ENCODE peak calls at places on chromosomes 3 and 15, in four cellular contexts. One of them, this sample, is unnamed.
A peak's percentile ranks its signal among the peaks of the same experiment; 100 is the strongest.

GRCh38 chr15:52518487-52518886 is 10.2 kb downstream of the MYO5A start:
- DNase-seq in NAMALWA: no peak
- DNase-seq in CD8-positive, alpha-beta T cell: no peak
- DNase-seq in fibroblast of lung: no peak
- DNase-seq in this sample: no peak

GRCh38 chr15:59160880-59161593 is 45.6 kb upstream of the LDHAL6B start:
- DNase-seq in fibroblast of lung: peak; percentile 44
- DNase-seq in CD8-positive, alpha-beta T cell: no peak
- DNase-seq in NAMALWA: peak; percentile 71
- DNase-seq in this sample: no peak

GRCh38 chr15:43099105-43099845 is 6.6 kb downstream of the UBR1 start:
- DNase-seq in NAMALWA: no peak
- DNase-seq in fibroblast of lung: no peak
- DNase-seq in CD8-positive, alpha-beta T cell: no peak
- DNase-seq in this sample: no peak

GRCh38 chr3:16801223-16801622 is 83.5 kb upstream of the PLCL2 start:
- DNase-seq in fibroblast of lung: no peak
- DNase-seq in NAMALWA: peak; percentile 81
- DNase-seq in CD8-positive, alpha-beta T cell: no peak
- DNase-seq in this sample: peak; percentile 9

GRCh38 chr3:109155828-109156227 is 19.3 kb downstream of the C3orf85 start:
- DNase-seq in NAMALWA: no peak
- DNase-seq in fibroblast of lung: no peak
- DNase-seq in CD8-positive, alpha-beta T cell: no peak
- DNase-seq in this sample: no peak

GRCh38 chr15:49627407-49627877 is 6.6 kb downstream of the DTWD1 start:
- DNase-seq in CD8-positive, alpha-beta T cell: no peak
- DNase-seq in NAMALWA: no peak
- DNase-seq in fibroblast of lung: peak; percentile 63
- DNase-seq in this sample: peak; percentile 89

GRCh38 chr15:29455055-29455454 is 185.4 kb upstream of the NSMCE3 start:
- DNase-seq in NAMALWA: no peak
- DNase-seq in CD8-positive, alpha-beta T cell: no peak
- DNase-seq in fibroblast of lung: no peak
- DNase-seq in this sample: no peak

GRCh38 chr15:81394609-81395008 is 20.6 kb upstream of the TMC3 start:
- DNase-seq in NAMALWA: no peak
- DNase-seq in CD8-positive, alpha-beta T cell: no peak
- DNase-seq in fibroblast of lung: no peak
- DNase-seq in this sample: no peak

GRCh38 chr3:10263549-10264363 is 15.5 kb downstream of the TATDN2 start:
- DNase-seq in fibroblast of lung: peak; percentile 46
- DNase-seq in CD8-positive, alpha-beta T cell: peak; percentile 74
- DNase-seq in NAMALWA: peak; percentile 65
- DNase-seq in this sample: no peak

GRCh38 chr15:94610069-94610863 is 378.9 kb downstream of the MCTP2 start:
- DNase-seq in NAMALWA: no peak
- DNase-seq in CD8-positive, alpha-beta T cell: no peak
- DNase-seq in fibroblast of lung: no peak
- DNase-seq in this sample: no peak

GRCh38 chr3:43405888-43406636 is 119.7 kb downstream of the SNRK start:
- DNase-seq in fibroblast of lung: peak; percentile 92
- DNase-seq in NAMALWA: no peak
- DNase-seq in CD8-positive, alpha-beta T cell: no peak
- DNase-seq in this sample: no peak

GRCh38 chr3:129161860-129162271 is 1.0 kb upstream of the ISY1 start:
- DNase-seq in fibroblast of lung: peak; percentile 14
- DNase-seq in CD8-positive, alpha-beta T cell: peak; percentile 23
- DNase-seq in NAMALWA: peak; percentile 76
- DNase-seq in this sample: no peak

GRCh38 chr3:66938338-66938963 is 59.7 kb upstream of the KBTBD8 start:
- DNase-seq in NAMALWA: peak; percentile 69
- DNase-seq in CD8-positive, alpha-beta T cell: peak; percentile 13
- DNase-seq in fibroblast of lung: peak; percentile 72
- DNase-seq in this sample: peak; percentile 45

GRCh38 chr3:144265527-144266100 is 294.0 kb downstream of the DIPK2A start:
- DNase-seq in NAMALWA: no peak
- DNase-seq in CD8-positive, alpha-beta T cell: no peak
- DNase-seq in fibroblast of lung: peak; percentile 7
- DNase-seq in this sample: no peak

GRCh38 chr3:149199474-149199873 is 22.2 kb downstream of the CP start:
- DNase-seq in CD8-positive, alpha-beta T cell: no peak
- DNase-seq in NAMALWA: no peak
- DNase-seq in fibroblast of lung: peak; percentile 67
- DNase-seq in this sample: no peak

GRCh38 chr15:94186770-94187331 is 44.5 kb upstream of the MCTP2 start:
- DNase-seq in fibroblast of lung: no peak
- DNase-seq in CD8-positive, alpha-beta T cell: no peak
- DNase-seq in NAMALWA: no peak
- DNase-seq in this sample: no peak

GRCh38 chr3:182710557-182711157 is 82.6 kb upstream of the ATP11B start:
- DNase-seq in fibroblast of lung: peak; percentile 16
- DNase-seq in CD8-positive, alpha-beta T cell: no peak
- DNase-seq in NAMALWA: peak; percentile 73
- DNase-seq in this sample: peak; percentile 15

GRCh38 chr3:178454714-178455113 is 81.5 kb upstream of the KCNMB2 start:
- DNase-seq in NAMALWA: no peak
- DNase-seq in fibroblast of lung: peak; percentile 58
- DNase-seq in CD8-positive, alpha-beta T cell: no peak
- DNase-seq in this sample: no peak

GRCh38 chr3:8848696-8849131 is 79.3 kb upstream of the OXTR start:
- DNase-seq in NAMALWA: no peak
- DNase-seq in CD8-positive, alpha-beta T cell: no peak
- DNase-seq in fibroblast of lung: peak; percentile 43
- DNase-seq in this sample: peak; percentile 49

GRCh38 chr3:169836058-169836941 is 23.6 kb upstream of the LRRC34 start:
- DNase-seq in NAMALWA: peak; percentile 36
- DNase-seq in fibroblast of lung: peak; percentile 36
- DNase-seq in CD8-positive, alpha-beta T cell: no peak
- DNase-seq in this sample: no peak

GRCh38 chr3:110528305-110529121 is 543.1 kb upstream of the NECTIN3 start:
- DNase-seq in CD8-positive, alpha-beta T cell: no peak
- DNase-seq in fibroblast of lung: no peak
- DNase-seq in NAMALWA: no peak
- DNase-seq in this sample: no peak

GRCh38 chr3:138184994-138185393 is 2.1 kb upstream of the ARMC8 start:
- DNase-seq in fibroblast of lung: peak; percentile 10
- DNase-seq in CD8-positive, alpha-beta T cell: no peak
- DNase-seq in NAMALWA: no peak
- DNase-seq in this sample: no peak

GRCh38 chr3:58058654-58059263 is 50.5 kb downstream of the FLNB start:
- DNase-seq in NAMALWA: no peak
- DNase-seq in fibroblast of lung: peak; percentile 43
- DNase-seq in CD8-positive, alpha-beta T cell: no peak
- DNase-seq in this sample: no peak

This sample was measured in foreskin melanocyte.